ENCODE peak calls at places on chromosome 20, in five cellular contexts. E, Y, V, A and D are unnamed samples.

GRCh38 chr20:47708953-47709833 is 76.1 kb downstream of the SULF2 start:
- DNase-seq in E (no peak), V (no peak), Y (no peak), A (no peak), D (no peak)

GRCh38 chr20:39069976-39070375 is 107.8 kb downstream of the DHX35 start:
- DNase-seq in V (no peak), Y (no peak), E (no peak), A (peak; percentile 17), D (no peak)

GRCh38 chr20:42179768-42180167 is 561.6 kb upstream of the CHD6 start:
- DNase-seq in Y (no peak), E (peak; percentile 84), V (no peak), A (no peak), D (no peak)

GRCh38 chr20:36098364-36098763 is 56.2 kb upstream of the EPB41L1 start:
- DNase-seq in Y (peak; percentile 75), A (no peak), V (no peak), E (no peak), D (peak; percentile 7)

GRCh38 chr20:23879811-23880374 is 345 bp upstream of the CST5 start:
- DNase-seq in Y (no peak), V (no peak), A (no peak), E (no peak), D (no peak)

GRCh38 chr20:2165871-2166270 is 64.2 kb downstream of the STK35 start:
- DNase-seq in A (no peak), E (no peak), V (no peak), Y (no peak), D (no peak)

GRCh38 chr20:30500829-30501440 is 756.5 kb upstream of the DEFB115 start:
- DNase-seq in Y (no peak), V (no peak), A (no peak), E (no peak), D (no peak)

GRCh38 chr20:63686492-63687321 is 9.7 kb upstream of the TNFRSF6B start:
- DNase-seq in A (peak; percentile 77), Y (no peak), E (no peak), V (no peak), D (peak; percentile 70)

GRCh38 chr20:31604567-31605030 is 490 bp upstream of the ID1 start:
- DNase-seq in V (no peak), Y (no peak), E (no peak), A (no peak), D (no peak)

DNA sequence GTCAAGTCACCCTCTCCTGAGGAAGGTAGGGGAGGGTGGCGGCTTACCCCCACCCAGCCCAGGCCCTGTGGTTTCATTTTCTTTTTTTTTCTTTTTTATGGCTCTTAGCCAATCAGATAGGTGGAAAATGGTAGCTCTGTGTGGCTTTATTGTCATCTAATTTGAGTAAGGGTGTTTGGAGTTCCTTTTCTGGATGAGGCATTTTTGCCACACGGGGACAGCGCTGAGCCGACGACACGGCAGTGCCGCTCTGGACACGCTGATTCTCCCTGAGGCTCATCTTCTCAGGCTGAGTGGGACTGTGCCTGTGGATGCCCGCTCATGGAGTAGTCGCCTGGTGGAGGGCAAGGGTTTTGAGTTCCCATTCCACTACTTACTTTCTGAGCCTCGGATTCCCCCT is 37.6 kb upstream of the ANGPT4 start:
- DNase-seq in E (no peak), A (peak; percentile 9), Y (no peak), V (no peak), D (no peak)
- TF ChIP-seq CTCF in E (peak; percentile 61), A (peak; percentile 67), Y (no peak), V (no peak), D (no peak)

DNA sequence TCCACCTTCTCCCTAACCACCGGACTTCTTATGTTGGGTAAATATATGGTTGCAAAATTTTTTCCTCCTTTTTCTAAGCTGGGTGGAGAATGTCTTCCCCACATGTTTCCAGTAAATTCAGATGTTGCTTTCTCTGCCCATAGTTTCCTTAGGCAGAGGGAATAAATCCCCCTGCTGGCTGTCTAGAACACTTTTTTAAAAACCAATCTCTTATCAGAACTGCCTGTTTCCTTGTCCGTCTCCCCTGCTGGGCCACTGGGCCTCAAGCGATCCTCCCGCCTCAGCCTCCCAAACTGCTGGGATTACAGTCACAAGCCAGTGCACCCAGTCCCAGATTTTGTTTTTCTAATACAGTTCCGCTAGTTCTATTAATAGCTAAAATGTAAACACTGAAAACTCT is 9.9 kb upstream of the WFDC2 start:
- DNase-seq in V (no peak), Y (no peak), E (no peak), A (peak; percentile 18), D (no peak)
- TF ChIP-seq CTCF in V (no peak), Y (no peak), E (peak; percentile 52), A (peak; percentile 56), D (no peak)

GRCh38 chr20:51411867-51412266 is 130.7 kb downstream of the NFATC2 start:
- DNase-seq in V (no peak), A (no peak), E (no peak), Y (peak; percentile 20), D (no peak)

GRCh38 chr20:51410586-51411325 is 131.8 kb downstream of the NFATC2 start:
- DNase-seq in Y (peak; percentile 10), A (no peak), E (no peak), V (no peak), D (no peak)

GRCh38 chr20:51413753-51414323 is 128.7 kb downstream of the NFATC2 start:
- DNase-seq in Y (peak; percentile 46), V (no peak), E (no peak), A (no peak), D (no peak)

GRCh38 chr20:51412991-51413471 is 129.5 kb downstream of the NFATC2 start:
- DNase-seq in A (peak; percentile 19), V (no peak), E (peak; percentile 77), Y (peak; percentile 18), D (no peak)

GRCh38 chr20:51412333-51412761 is 130.2 kb downstream of the NFATC2 start:
- DNase-seq in E (peak; percentile 65), Y (peak; percentile 14), A (no peak), V (no peak), D (no peak)
- TF ChIP-seq CTCF in E (no peak), Y (no peak), A (no peak), V (no peak), D (no peak)

GRCh38 chr20:21301940-21302644 is 1.0 kb upstream of the XRN2 start:
- DNase-seq in E (no peak), V (no peak), Y (no peak), A (no peak), D (no peak)

GRCh38 chr20:21308340-21308739 is 5.2 kb downstream of the XRN2 start:
- DNase-seq in A (no peak), V (no peak), Y (no peak), E (no peak), D (no peak)

GRCh38 chr20:21303872-21304586 is 898 bp downstream of the XRN2 start:
- DNase-seq in V (no peak), Y (no peak), E (no peak), A (no peak), D (no peak)

GRCh38 chr20:21302645-21303060 is 478 bp upstream of the XRN2 start:
- DNase-seq in Y (no peak), A (no peak), E (no peak), V (no peak), D (no peak)

GRCh38 chr20:21303061-21303871 is at the start of gene XRN2:
- DNase-seq in E (peak; percentile 98), V (peak; percentile 93), Y (peak; percentile 95), A (peak; percentile 91), D (peak; percentile 96)
- TF ChIP-seq CTCF in E (no peak), V (peak; percentile 30), Y (no peak), A (peak; percentile 32), D (no peak)